ENCODE peak calls at places on chromosomes 16 and 17, in four cellular contexts. One of them, this sample, is unnamed.

GRCh38 chr16:77993111-77993571 is 29.2 kb upstream of the CLEC3A start:
- DNase-seq in CD8-positive, alpha-beta memory T cell: no peak
- DNase-seq in uterus: peak; percentile 13
- DNase-seq in A549: no peak
- DNase-seq in this sample: no peak

GRCh38 chr16:83231771-83232170 is 576.0 kb upstream of the HSBP1 start:
- DNase-seq in CD8-positive, alpha-beta memory T cell: no peak
- DNase-seq in uterus: no peak
- DNase-seq in A549: no peak
- DNase-seq in this sample: no peak

GRCh38 chr16:81500833-81501521 is 56.4 kb downstream of the CMIP start:
- DNase-seq in CD8-positive, alpha-beta memory T cell: no peak
- DNase-seq in uterus: no peak
- DNase-seq in A549: no peak
- DNase-seq in this sample: peak; percentile 60

GRCh38 chr16:47927330-47927729 is 228.5 kb downstream of the ABCC12 start:
- DNase-seq in CD8-positive, alpha-beta memory T cell: no peak
- DNase-seq in uterus: no peak
- DNase-seq in A549: no peak
- DNase-seq in this sample: no peak

GRCh38 chr17:61795546-61795945 is 67.8 kb downstream of the BRIP1 start:
- DNase-seq in CD8-positive, alpha-beta memory T cell: no peak
- DNase-seq in uterus: no peak
- DNase-seq in A549: no peak
- DNase-seq in this sample: no peak

GRCh38 chr16:56871172-56871593 is 6.2 kb downstream of the SLC12A3 start:
- DNase-seq in CD8-positive, alpha-beta memory T cell: no peak
- DNase-seq in uterus: no peak
- DNase-seq in A549: no peak
- DNase-seq in this sample: peak; percentile 20

GRCh38 chr17:7340179-7340578 is 3.9 kb downstream of the ACAP1 start:
- DNase-seq in CD8-positive, alpha-beta memory T cell: no peak
- DNase-seq in uterus: no peak
- DNase-seq in A549: no peak
- DNase-seq in this sample: no peak

GRCh38 chr17:64653325-64653984 is 8.7 kb downstream of the SMURF2 start:
- DNase-seq in CD8-positive, alpha-beta memory T cell: no peak
- DNase-seq in uterus: no peak
- DNase-seq in A549: no peak
- DNase-seq in this sample: no peak

GRCh38 chr17:82330322-82331239 is 3.0 kb downstream of the SECTM1 start:
- DNase-seq in CD8-positive, alpha-beta memory T cell: no peak
- DNase-seq in uterus: no peak
- DNase-seq in A549: no peak
- DNase-seq in this sample: no peak

GRCh38 chr17:60720763-60721531 is 43.3 kb downstream of the BCAS3 start:
- DNase-seq in CD8-positive, alpha-beta memory T cell: peak; percentile 21
- DNase-seq in uterus: no peak
- DNase-seq in A549: peak; percentile 63
- DNase-seq in this sample: peak; percentile 8

GRCh38 chr16:60905806-60906205 is 1130.4 kb downstream of the CDH8 start:
- DNase-seq in CD8-positive, alpha-beta memory T cell: no peak
- DNase-seq in uterus: no peak
- DNase-seq in A549: no peak
- DNase-seq in this sample: no peak

GRCh38 chr16:19625039-19625438 is 69.5 kb downstream of the VPS35L start:
- DNase-seq in CD8-positive, alpha-beta memory T cell: no peak
- DNase-seq in uterus: no peak
- DNase-seq in A549: no peak
- DNase-seq in this sample: no peak

GRCh38 chr17:32310927-32311568 is 30.9 kb downstream of the C17orf75 start:
- DNase-seq in CD8-positive, alpha-beta memory T cell: no peak
- DNase-seq in uterus: no peak
- DNase-seq in A549: no peak
- DNase-seq in this sample: no peak

GRCh38 chr17:1043601-1044251 is 46.8 kb downstream of the TIMM22 start:
- DNase-seq in CD8-positive, alpha-beta memory T cell: no peak
- DNase-seq in uterus: peak; percentile 61
- DNase-seq in A549: no peak
- DNase-seq in this sample: no peak

GRCh38 chr17:27657620-27658019 is 26.6 kb downstream of the LGALS9 start:
- DNase-seq in CD8-positive, alpha-beta memory T cell: no peak
- DNase-seq in uterus: no peak
- DNase-seq in A549: no peak
- DNase-seq in this sample: no peak

GRCh38 chr16:86942469-86943175 is 364.3 kb downstream of the FOXL1 start:
- DNase-seq in CD8-positive, alpha-beta memory T cell: no peak
- DNase-seq in uterus: no peak
- DNase-seq in A549: no peak
- DNase-seq in this sample: no peak

GRCh38 chr16:4316732-4317461 is 1.0 kb downstream of the GLIS2 start:
- DNase-seq in CD8-positive, alpha-beta memory T cell: no peak
- DNase-seq in uterus: peak; percentile 67
- DNase-seq in A549: no peak
- DNase-seq in this sample: no peak

GRCh38 chr17:58284613-58285421 is 4.1 kb upstream of the MPO start:
- DNase-seq in CD8-positive, alpha-beta memory T cell: no peak
- DNase-seq in uterus: no peak
- DNase-seq in A549: no peak
- DNase-seq in this sample: no peak

GRCh38 chr17:27907976-27908558 is 14.9 kb upstream of the LYRM9 start:
- DNase-seq in CD8-positive, alpha-beta memory T cell: no peak
- DNase-seq in uterus: no peak
- DNase-seq in A549: no peak
- DNase-seq in this sample: no peak

GRCh38 chr16:84821179-84821578 is 1.4 kb downstream of the CRISPLD2 start:
- DNase-seq in CD8-positive, alpha-beta memory T cell: no peak
- DNase-seq in uterus: no peak
- DNase-seq in A549: no peak
- DNase-seq in this sample: no peak

GRCh38 chr16:29770250-29770929 is 7.7 kb upstream of the ZG16 start:
- DNase-seq in CD8-positive, alpha-beta memory T cell: no peak
- DNase-seq in uterus: no peak
- DNase-seq in A549: no peak
- DNase-seq in this sample: no peak

GRCh38 chr17:60630352-60630751 is 30.4 kb downstream of the PPM1D start:
- DNase-seq in CD8-positive, alpha-beta memory T cell: no peak
- DNase-seq in uterus: peak; percentile 31
- DNase-seq in A549: no peak
- DNase-seq in this sample: no peak

GRCh38 chr17:32461853-32462617 is 17.7 kb downstream of the PSMD11 start:
- DNase-seq in CD8-positive, alpha-beta memory T cell: peak; percentile 46
- DNase-seq in uterus: no peak
- DNase-seq in A549: peak; percentile 71
- DNase-seq in this sample: peak; percentile 43

DNA sequence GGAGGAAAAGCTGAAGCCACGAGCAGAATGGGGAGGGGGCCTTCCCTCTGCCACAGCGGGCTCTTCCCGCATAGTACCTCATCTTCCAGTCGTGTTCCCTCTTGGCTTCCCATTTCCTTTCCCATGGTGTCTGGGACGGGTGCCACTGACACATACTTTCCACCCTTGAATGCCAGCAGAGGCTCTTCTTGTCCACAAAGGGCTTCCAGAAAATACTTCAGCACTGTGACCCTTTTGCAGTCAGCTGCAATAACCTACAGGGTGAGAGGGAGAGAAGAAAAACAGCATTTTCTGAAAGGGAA is 30.7 kb downstream of the HIC1 start:
- DNase-seq in CD8-positive, alpha-beta memory T cell: no peak
- DNase-seq in uterus: peak; percentile 77
- DNase-seq in A549: no peak
- DNase-seq in this sample: no peak
- H3K27ac ChIP-seq in CD8-positive, alpha-beta memory T cell: no peak overlapping the region
- H3K27ac ChIP-seq in uterus: peak overlapping the region; percentile 85
- H3K27ac ChIP-seq in A549: no peak overlapping the region
- H3K27ac ChIP-seq in this sample: peak overlapping the region; percentile 65

DNA sequence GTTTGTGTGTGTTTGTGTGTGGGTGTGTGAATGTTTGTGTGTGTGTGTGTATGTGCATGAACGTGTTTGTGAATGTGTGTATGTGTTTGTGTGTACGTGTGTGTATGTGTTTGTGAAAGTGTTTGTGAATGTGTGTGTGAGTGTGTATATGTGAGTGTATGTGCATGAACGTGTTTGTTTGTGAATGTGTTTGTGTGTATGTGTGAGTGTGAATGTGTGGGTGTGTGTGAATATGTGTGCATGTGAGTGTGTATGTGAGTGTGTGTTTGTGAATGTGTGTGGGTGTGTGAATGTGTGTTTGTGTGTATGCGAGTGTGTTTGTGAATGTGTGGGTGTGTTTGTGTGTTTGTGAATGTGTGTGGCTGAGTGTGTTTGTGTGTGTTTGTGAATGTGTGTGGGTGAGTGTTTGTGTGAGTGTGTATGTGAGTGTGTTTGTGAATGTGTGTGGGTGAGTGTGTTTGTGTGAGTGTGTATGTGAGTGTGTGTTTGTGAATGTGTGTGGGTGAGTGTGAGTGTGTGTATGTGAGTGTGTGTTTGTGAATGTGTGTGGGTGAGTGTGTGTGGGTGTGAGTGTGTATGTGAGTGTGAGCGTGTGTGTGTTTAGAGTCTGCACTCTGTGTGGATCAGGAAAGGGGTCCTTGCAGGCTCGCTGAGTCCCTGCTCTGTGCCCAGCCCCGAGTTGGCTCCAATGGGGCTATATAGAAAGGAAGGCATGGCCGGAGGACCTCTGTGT is 890 bp upstream of the CD300A start:
- DNase-seq in CD8-positive, alpha-beta memory T cell: no peak
- DNase-seq in uterus: no peak
- DNase-seq in A549: no peak
- DNase-seq in this sample: no peak
- H3K27ac ChIP-seq in CD8-positive, alpha-beta memory T cell: peak overlapping the region; percentile 44
- H3K27ac ChIP-seq in uterus: no peak overlapping the region
- H3K27ac ChIP-seq in A549: no peak overlapping the region
- H3K27ac ChIP-seq in this sample: no peak overlapping the region

GRCh38 chr17:76512366-76513305 is 11.4 kb upstream of the RHBDF2 start:
- DNase-seq in CD8-positive, alpha-beta memory T cell: no peak
- DNase-seq in uterus: no peak
- DNase-seq in A549: no peak
- DNase-seq in this sample: no peak
- H3K27ac ChIP-seq in CD8-positive, alpha-beta memory T cell: no peak overlapping the region
- H3K27ac ChIP-seq in uterus: no peak overlapping the region
- H3K27ac ChIP-seq in A549: no peak overlapping the region
- H3K27ac ChIP-seq in this sample: no peak overlapping the region

GRCh38 chr17:39652635-39653315 is 12.4 kb upstream of the TCAP start:
- DNase-seq in CD8-positive, alpha-beta memory T cell: no peak
- DNase-seq in uterus: no peak
- DNase-seq in A549: no peak
- DNase-seq in this sample: no peak

GRCh38 chr17:39653316-39653661 is 11.9 kb upstream of the TCAP start:
- DNase-seq in CD8-positive, alpha-beta memory T cell: no peak
- DNase-seq in uterus: no peak
- DNase-seq in A549: no peak
- DNase-seq in this sample: no peak

GRCh38 chr17:39651908-39652634 is 13.1 kb upstream of the TCAP start:
- DNase-seq in CD8-positive, alpha-beta memory T cell: no peak
- DNase-seq in uterus: no peak
- DNase-seq in A549: no peak
- DNase-seq in this sample: no peak

GRCh38 chr17:39655105-39655504 is 10.0 kb upstream of the TCAP start:
- DNase-seq in CD8-positive, alpha-beta memory T cell: no peak
- DNase-seq in uterus: no peak
- DNase-seq in A549: no peak
- DNase-seq in this sample: no peak

DNA sequence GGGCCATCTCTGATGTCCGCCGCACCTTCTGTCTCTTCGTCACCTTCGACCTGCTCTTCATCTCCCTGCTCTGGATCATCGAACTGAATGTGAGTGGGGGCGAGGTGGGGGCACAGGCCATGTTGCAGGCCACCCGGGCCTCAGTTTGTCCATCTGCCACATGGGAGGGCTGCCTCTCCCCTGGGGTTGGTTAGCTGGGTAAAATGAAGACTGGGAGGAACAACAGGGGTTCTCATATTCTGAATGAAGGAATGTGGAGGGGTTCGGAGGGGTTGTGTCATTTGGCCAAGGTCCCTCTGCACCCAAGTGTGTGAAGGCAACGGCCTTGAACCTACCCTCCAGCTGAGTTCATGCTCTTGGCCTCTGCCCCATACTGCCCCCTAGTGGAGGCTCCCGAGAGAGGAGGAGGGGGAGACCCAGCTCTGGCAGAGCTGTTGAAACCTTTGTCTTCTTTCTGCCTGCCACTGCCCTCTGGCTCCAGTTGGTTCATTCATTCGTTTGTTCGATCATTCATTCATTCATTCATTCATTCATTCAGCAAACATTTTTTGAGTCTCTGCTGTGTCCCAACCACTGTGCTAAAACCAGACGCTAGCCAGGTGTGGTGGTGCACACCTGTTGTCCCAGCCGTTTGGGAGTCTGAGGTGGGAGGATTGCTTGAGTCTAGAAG is 11.4 kb upstream of the TCAP start:
- DNase-seq in CD8-positive, alpha-beta memory T cell: peak; percentile 61
- DNase-seq in uterus: no peak
- DNase-seq in A549: peak; percentile 91
- DNase-seq in this sample: no peak
- H3K27ac ChIP-seq in CD8-positive, alpha-beta memory T cell: no peak overlapping the region
- H3K27ac ChIP-seq in uterus: no peak overlapping the region
- H3K27ac ChIP-seq in A549: no peak overlapping the region
- H3K27ac ChIP-seq in this sample: no peak overlapping the region

GRCh38 chr17:72345083-72345482 is 224.3 kb downstream of the SOX9 start:
- DNase-seq in CD8-positive, alpha-beta memory T cell: no peak
- DNase-seq in uterus: no peak
- DNase-seq in A549: no peak
- DNase-seq in this sample: no peak

GRCh38 chr17:72344613-72345012 is 223.8 kb downstream of the SOX9 start:
- DNase-seq in CD8-positive, alpha-beta memory T cell: no peak
- DNase-seq in uterus: no peak
- DNase-seq in A549: no peak
- DNase-seq in this sample: no peak

GRCh38 chr17:72345536-72345935 is 224.7 kb downstream of the SOX9 start:
- DNase-seq in CD8-positive, alpha-beta memory T cell: no peak
- DNase-seq in uterus: no peak
- DNase-seq in A549: no peak
- DNase-seq in this sample: no peak

GRCh38 chr17:72342582-72343527 is 222.0 kb downstream of the SOX9 start:
- DNase-seq in CD8-positive, alpha-beta memory T cell: no peak
- DNase-seq in uterus: peak; percentile 26
- DNase-seq in A549: no peak
- DNase-seq in this sample: no peak

DNA sequence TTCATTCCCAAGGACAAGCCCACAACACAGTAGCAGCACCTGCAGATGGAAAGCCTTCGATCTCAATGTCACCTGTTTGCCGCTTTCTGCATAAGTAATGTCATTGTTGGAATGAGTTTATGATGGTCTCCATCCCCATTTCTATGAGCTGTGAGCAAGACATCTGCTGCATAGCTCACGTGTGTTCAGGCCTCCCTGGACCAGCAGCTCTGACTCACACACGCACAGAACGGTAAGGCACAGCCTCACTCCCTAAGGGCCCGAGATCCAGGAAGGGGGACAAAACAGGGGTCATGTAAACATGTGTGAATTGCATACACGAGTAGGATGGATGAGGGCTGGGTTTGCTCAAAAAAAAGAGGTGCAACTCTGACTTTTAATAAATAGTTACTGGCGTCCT is 223.1 kb downstream of the SOX9 start:
- DNase-seq in CD8-positive, alpha-beta memory T cell: no peak
- DNase-seq in uterus: no peak
- DNase-seq in A549: no peak
- DNase-seq in this sample: no peak
- H3K27ac ChIP-seq in CD8-positive, alpha-beta memory T cell: no peak overlapping the region
- H3K27ac ChIP-seq in uterus: no peak overlapping the region
- H3K27ac ChIP-seq in A549: no peak overlapping the region
- H3K27ac ChIP-seq in this sample: no peak overlapping the region